ENCODE peak calls at places on chromosomes 11 and 22, in eight cellular contexts. S is CD8-positive, alpha-beta T cell; Q is caudate nucleus; D is iris pigment epithelial cell; U is MV-4-11; F is activated CD8-positive, alpha-beta memory T cell treated with anti-CD3 and anti-CD28 coated beads, Interleukin-2, amount 50 U/mL, for 48 hours; Y is activated effector memory CD4-positive, alpha-beta T cell treated with Interleukin-2 at 50 U/mL for 16 hours; J is RKO. P is an unnamed sample.

GRCh38 chr11:14374922-14375630 is 16.1 kb upstream of the RRAS2 start:
- DNase-seq in F (no peak), J (no peak), Y (no peak), U (no peak), Q (no peak), S (no peak), D (no peak), P (no peak)

GRCh38 chr11:65380460-65381126 is 1.9 kb downstream of the SLC25A45 start:
- DNase-seq in J (no peak), U (no peak), Y (no peak), F (no peak), D (no peak), S (no peak), Q (no peak), P (no peak)

GRCh38 chr11:12840871-12841516 is 166.8 kb downstream of the TEAD1 start:
- DNase-seq in Y (no peak), Q (no peak), D (no peak), U (no peak), J (no peak), F (no peak), S (no peak), P (no peak)

GRCh38 chr22:39138357-39138997 is 14.0 kb downstream of the CBX7 start:
- DNase-seq in J (no peak), U (no peak), Q (no peak), D (no peak), S (no peak), F (no peak), Y (no peak), P (no peak)

GRCh38 chr11:10268746-10269487 is 25.1 kb downstream of the SBF2 start:
- DNase-seq in D (no peak), Y (no peak), J (no peak), U (no peak), F (no peak), Q (no peak), S (no peak), P (no peak)

GRCh38 chr22:48071828-48072227 is 1309.4 kb downstream of the TBC1D22A start:
- DNase-seq in J (no peak), Q (no peak), S (no peak), D (no peak), Y (no peak), U (no peak), F (no peak), P (no peak)

GRCh38 chr11:109304159-109304558 is 117.8 kb upstream of the C11orf87 start:
- DNase-seq in U (no peak), Y (no peak), J (no peak), S (no peak), Q (no peak), D (peak), F (no peak), P (no peak)

GRCh38 chr22:21909871-21910270 is 42.4 kb upstream of the MAPK1 start:
- DNase-seq in U (no peak), F (no peak), D (no peak), Q (no peak), S (no peak), Y (no peak), J (no peak), P (no peak)